ENCODE peak calls at places on chromosomes 3 and 15, in five cellular contexts. F is heart left ventricle, Z is RWPE1, P is astrocyte of the spinal cord, Q is cardiac muscle cell. L is an unnamed sample.
A peak's percentile ranks its signal among the peaks of the same experiment; 100 is the strongest.

GRCh38 chr15:45123397-45123796 is 6.3 kb downstream of the DUOXA1 start:
- DNase-seq in F (no peak), Z (no peak), P (no peak), Q (no peak), L (no peak)

GRCh38 chr3:64157150-64158035 is 67.9 kb downstream of the PRICKLE2 start:
- DNase-seq in F (no peak), Z (no peak), P (no peak), Q (no peak), L (no peak)

GRCh38 chr15:72338617-72339321 is 18.8 kb upstream of the CELF6 start:
- DNase-seq in F (no peak), Z (no peak), P (peak; percentile 26), Q (no peak), L (peak; percentile 90)

GRCh38 chr3:113600418-113601185 is 68.2 kb downstream of the SIDT1 start:
- DNase-seq in F (peak; percentile 60), Z (no peak), P (no peak), Q (no peak), L (no peak)

GRCh38 chr15:58467722-58468436 is 36.1 kb downstream of the LIPC start:
- DNase-seq in F (no peak), Z (no peak), P (peak; percentile 68), Q (no peak), L (no peak)

GRCh38 chr3:162021206-162021605 is 524.6 kb downstream of the OTOL1 start:
- DNase-seq in F (no peak), Z (no peak), P (no peak), Q (no peak), L (peak; percentile 22)

GRCh38 chr3:3170998-3171397 is 8.5 kb downstream of the CRBN start:
- DNase-seq in F (no peak), Z (no peak), P (peak; percentile 43), Q (peak; percentile 12), L (peak; percentile 49)

GRCh38 chr3:15989419-15989818 is 185.1 kb upstream of the GALNT15 start:
- DNase-seq in F (no peak), Z (no peak), P (no peak), Q (no peak), L (peak; percentile 12)

GRCh38 chr3:68832680-68833079 is 99.7 kb downstream of the TAFA4 start:
- DNase-seq in F (no peak), Z (no peak), P (no peak), Q (peak; percentile 9), L (no peak)
- TF ChIP-seq CTCF in F (no peak), Z (no peak), P (no peak), Q (no peak), L (no peak)

DNA sequence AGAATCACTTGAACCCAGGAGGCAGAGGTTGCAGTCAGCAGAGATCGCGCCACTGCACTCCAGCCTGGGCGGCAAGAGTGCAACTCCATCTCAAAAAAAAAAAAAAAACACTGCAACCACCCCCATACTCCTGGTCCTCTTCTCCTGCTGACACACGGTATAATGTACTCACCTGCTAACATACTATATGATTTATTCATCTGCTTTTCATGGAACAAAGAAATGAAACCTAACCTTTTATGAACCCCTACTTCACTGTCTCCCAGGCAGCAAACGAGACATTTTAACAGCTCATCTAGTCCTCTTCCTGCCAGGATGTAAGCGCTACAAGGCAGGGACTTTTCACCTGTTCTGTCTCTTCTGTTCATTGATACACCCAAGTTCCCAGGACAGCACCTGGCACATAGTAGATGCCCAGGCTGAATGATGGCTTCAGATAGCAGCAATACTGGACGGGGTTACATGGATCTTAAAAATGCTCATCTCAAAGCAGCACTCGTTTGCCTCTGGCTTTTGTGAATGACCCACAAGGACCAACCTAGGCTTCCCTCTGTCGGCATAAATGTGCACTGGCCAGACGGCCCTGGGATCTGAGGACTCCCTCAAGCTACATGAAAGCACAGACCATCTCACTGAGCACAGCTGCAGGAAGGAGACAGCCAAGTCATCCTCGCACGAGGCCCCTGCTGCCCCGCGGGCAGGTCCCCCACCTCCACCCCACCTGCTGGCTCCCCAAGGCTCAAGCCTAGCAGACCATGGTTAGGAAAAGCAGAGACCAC is 20.3 kb downstream of the XXYLT1 start:
- DNase-seq in F (no peak), Z (no peak), P (peak; percentile 38), Q (no peak), L (peak; percentile 60)
- TF ChIP-seq CTCF in F (peak; percentile 46), Z (no peak), P (peak; percentile 47), Q (no peak), L (peak; percentile 39)

GRCh38 chr3:149752051-149752787 is at the start of gene COMMD2:
- DNase-seq in F (peak; percentile 84), Z (peak; percentile 73), P (peak; percentile 88), Q (peak; percentile 89), L (peak; percentile 84)
- TF ChIP-seq CTCF in F (peak; percentile 37), Z (no peak), P (peak; percentile 28), Q (no peak), L (peak; percentile 14)

DNA sequence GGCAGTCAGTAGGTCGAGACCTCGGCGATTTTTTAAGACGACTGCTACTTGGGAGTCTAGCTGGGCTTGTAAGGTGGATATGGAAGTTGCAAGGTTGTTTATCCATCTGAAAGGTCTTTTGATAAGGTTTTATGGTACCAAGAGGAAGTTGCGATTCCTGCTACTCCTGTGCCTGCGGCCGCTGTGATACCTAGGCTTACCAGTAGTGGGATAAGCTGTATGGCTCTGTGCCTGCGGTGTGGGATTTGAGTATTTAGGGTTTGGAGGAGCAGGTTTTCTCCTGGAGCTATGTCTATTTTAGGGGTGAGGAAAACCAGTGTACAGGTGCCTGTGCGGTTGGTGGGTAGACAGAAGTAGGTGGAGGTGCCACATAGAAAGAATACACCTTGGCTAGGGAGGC is 1059.8 kb downstream of the SI start:
- DNase-seq in F (no peak), Z (no peak), P (no peak), Q (no peak), L (no peak)
- TF ChIP-seq CTCF in F (no peak), Z (no peak), P (no peak), Q (no peak), L (no peak)

DNA sequence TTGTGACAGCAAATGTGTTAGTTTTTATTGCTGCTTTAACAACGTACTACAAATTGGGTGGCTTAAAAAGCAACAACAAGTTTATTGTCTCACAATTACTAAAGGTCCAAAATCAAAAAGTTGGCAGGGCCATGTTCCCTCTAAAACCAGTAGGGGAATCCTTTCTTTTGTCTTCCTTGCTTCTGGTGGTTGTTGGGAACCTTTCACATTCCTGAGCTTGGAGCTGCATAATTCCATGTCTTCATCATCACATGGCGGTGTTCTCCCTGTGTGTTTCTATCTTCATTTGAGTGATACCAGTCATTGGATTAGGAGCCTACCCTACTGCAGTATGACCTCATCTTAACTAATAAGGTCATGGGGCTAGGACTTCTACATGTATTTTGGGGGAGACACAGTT is 7.4 kb downstream of the SPRED1 start:
- DNase-seq in F (no peak), Z (no peak), P (no peak), Q (no peak), L (peak; percentile 46)
- TF ChIP-seq CTCF in F (no peak), Z (no peak), P (no peak), Q (peak; percentile 21), L (no peak)

DNA sequence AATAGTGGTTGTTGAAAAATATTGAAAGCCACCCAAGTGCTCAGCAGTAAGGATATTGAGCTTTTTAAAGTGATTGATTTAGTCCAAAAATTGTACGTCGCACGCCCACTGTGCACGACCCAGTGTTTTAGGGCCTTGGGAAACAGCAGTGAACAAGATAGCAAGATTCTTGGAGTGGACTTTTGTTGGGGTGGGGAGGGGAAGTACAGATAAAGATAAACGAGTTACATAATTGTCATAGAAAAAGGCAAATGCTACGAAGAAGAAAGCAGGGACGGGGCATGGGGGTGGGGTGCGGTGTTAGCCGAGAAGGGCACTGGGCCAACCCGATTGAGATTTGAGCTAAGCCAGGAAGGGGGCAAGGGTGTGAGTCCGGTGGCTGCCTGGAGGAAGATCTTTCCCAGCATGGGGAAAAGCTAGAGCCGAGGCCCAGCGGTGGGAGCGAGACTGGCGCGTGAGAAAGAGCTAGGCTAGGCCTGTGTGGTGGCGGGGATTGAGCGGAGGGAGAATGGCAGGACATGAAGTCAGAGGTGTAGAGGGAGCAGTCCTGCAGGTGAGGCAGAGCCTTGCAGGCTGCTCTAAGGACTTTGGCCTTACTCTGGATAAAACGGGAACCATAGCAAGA is 454 bp downstream of the HTD2 start:
- DNase-seq in F (peak; percentile 66), Z (peak; percentile 48), P (peak; percentile 5), Q (peak; percentile 43), L (no peak)
- TF ChIP-seq CTCF in F (no peak), Z (no peak), P (peak; percentile 20), Q (no peak), L (no peak)

GRCh38 chr3:127954642-127955041 is 39.6 kb downstream of the KBTBD12 start:
- DNase-seq in F (peak; percentile 66), Z (no peak), P (no peak), Q (peak; percentile 16), L (no peak)

GRCh38 chr3:127953636-127954035 is 38.6 kb downstream of the KBTBD12 start:
- DNase-seq in F (no peak), Z (peak; percentile 10), P (no peak), Q (no peak), L (peak; percentile 64)

GRCh38 chr3:127949446-127949845 is 34.4 kb downstream of the KBTBD12 start:
- DNase-seq in F (no peak), Z (no peak), P (no peak), Q (no peak), L (no peak)

GRCh38 chr3:127953092-127953491 is 38.1 kb downstream of the KBTBD12 start:
- DNase-seq in F (no peak), Z (no peak), P (peak; percentile 11), Q (no peak), L (peak; percentile 20)

GRCh38 chr3:127951276-127951675 is 36.2 kb downstream of the KBTBD12 start:
- DNase-seq in F (no peak), Z (no peak), P (peak; percentile 38), Q (no peak), L (peak; percentile 86)
- TF ChIP-seq CTCF in F (no peak), Z (no peak), P (no peak), Q (no peak), L (no peak)

GRCh38 chr3:12195231-12195630 is 36.5 kb upstream of the TIMP4 start:
- DNase-seq in F (no peak), Z (no peak), P (peak; percentile 13), Q (no peak), L (no peak)

GRCh38 chr3:12192655-12193484 is 34.2 kb upstream of the TIMP4 start:
- DNase-seq in F (no peak), Z (no peak), P (no peak), Q (no peak), L (no peak)

GRCh38 chr3:12193485-12194165 is 34.9 kb upstream of the TIMP4 start:
- DNase-seq in F (no peak), Z (peak; percentile 86), P (peak; percentile 99), Q (no peak), L (peak; percentile 100)

GRCh38 chr3:12194209-12194608 is 35.5 kb upstream of the TIMP4 start:
- DNase-seq in F (no peak), Z (peak; percentile 30), P (peak; percentile 93), Q (no peak), L (peak; percentile 99)

GRCh38 chr3:12194669-12195161 is 36.0 kb upstream of the TIMP4 start:
- DNase-seq in F (no peak), Z (peak; percentile 36), P (no peak), Q (no peak), L (peak; percentile 60)
- TF ChIP-seq CTCF in F (no peak), Z (no peak), P (no peak), Q (peak; percentile 5), L (peak; percentile 6)